ENCODE peak calls at places on chromosomes 7 and 10, in nine cellular contexts. Z is RWPE1; W is HCEC 1CT; O is NCI-H1092 treated with DMSO at 0.1 percent for 48 hours; A is DMS153; L is T-helper 1 cell; S is activated T-cell treated with anti-CD3 and anti-CD28 coated beads, Interleukin-2, amount 50 U/mL, for 72 hours; G is T follicular helper cell; N is mesothelial cell of epicardium. P is an unnamed sample.

GRCh38 chr10:93160829-93161228 is 87.1 kb downstream of the CYP26A1 start:
- DNase-seq in Z (no peak), W (no peak), O (no peak), A (no peak), L (no peak), S (no peak), G (no peak), N (no peak), P (no peak)

GRCh38 chr10:4121531-4122380 is 336.7 kb upstream of the KLF6 start:
- DNase-seq in Z (no peak), W (no peak), O (no peak), A (no peak), L (no peak), S (no peak), G (no peak), N (no peak), P (no peak)

GRCh38 chr7:55288070-55288824 is 76.9 kb upstream of the LANCL2 start:
- DNase-seq in Z (no peak), W (peak), O (peak), A (no peak), L (no peak), S (no peak), G (no peak), N (no peak), P (no peak)

GRCh38 chr10:22629843-22630228 is 84.5 kb downstream of the PIP4K2A start:
- DNase-seq in Z (no peak), W (no peak), O (no peak), A (no peak), L (no peak), S (peak), G (no peak), N (no peak), P (no peak)

GRCh38 chr10:104258209-104258608 is 3.5 kb downstream of the GSTO1 start:
- DNase-seq in Z (no peak), W (no peak), O (no peak), A (no peak), L (no peak), S (no peak), G (no peak), N (no peak), P (no peak)

GRCh38 chr10:108323274-108323798 is 1158.8 kb upstream of the SORCS1 start:
- DNase-seq in Z (no peak), W (no peak), O (no peak), A (no peak), L (no peak), S (no peak), G (no peak), N (no peak), P (no peak)

GRCh38 chr10:49484501-49485230 is 54.3 kb downstream of the ERCC6 start:
- DNase-seq in Z (no peak), W (peak), O (no peak), A (no peak), L (no peak), S (no peak), G (no peak), N (no peak), P (no peak)

GRCh38 chr7:32336726-32337125 is 153.5 kb downstream of the LSM5 start:
- DNase-seq in Z (peak), W (peak), O (no peak), A (no peak), L (no peak), S (no peak), G (no peak), N (no peak), P (no peak)

GRCh38 chr7:30327813-30328212 is 43.4 kb downstream of the ZNRF2 start:
- DNase-seq in Z (no peak), W (peak), O (no peak), A (no peak), L (no peak), S (no peak), G (no peak), N (no peak), P (no peak)

GRCh38 chr7:42603496-42603895 is 308.4 kb downstream of the C7orf25 start:
- DNase-seq in Z (no peak), W (no peak), O (no peak), A (no peak), L (no peak), S (no peak), G (no peak), N (no peak), P (no peak)

GRCh38 chr7:27062946-27063345 is 32.9 kb downstream of the HOXA1 start:
- DNase-seq in Z (no peak), W (peak), O (no peak), A (no peak), L (no peak), S (no peak), G (no peak), N (no peak), P (no peak)

GRCh38 chr10:123642697-123643096 is 23.5 kb upstream of the GPR26 start:
- DNase-seq in Z (no peak), W (no peak), O (peak), A (peak), L (no peak), S (no peak), G (no peak), N (peak), P (no peak)

GRCh38 chr7:3034591-3035150 is 9.0 kb downstream of the CARD11 start:
- DNase-seq in Z (no peak), W (no peak), O (no peak), A (no peak), L (no peak), S (no peak), G (no peak), N (no peak), P (no peak)

GRCh38 chr7:36153571-36154097 is 580 bp downstream of the EEPD1 start:
- DNase-seq in Z (no peak), W (peak), O (peak), A (no peak), L (no peak), S (peak), G (no peak), N (no peak), P (no peak)

GRCh38 chr7:54242776-54243175 is 299.4 kb upstream of the VSTM2A start:
- DNase-seq in Z (peak), W (no peak), O (no peak), A (no peak), L (no peak), S (no peak), G (no peak), N (no peak), P (no peak)

GRCh38 chr10:129491123-129491734 is 24.2 kb downstream of the MGMT start:
- DNase-seq in Z (no peak), W (no peak), O (no peak), A (peak), L (no peak), S (no peak), G (no peak), N (no peak), P (no peak)

GRCh38 chr10:131011936-131012640 is 299.4 kb downstream of the TCERG1L start:
- DNase-seq in Z (no peak), W (no peak), O (no peak), A (no peak), L (no peak), S (no peak), G (no peak), N (no peak), P (no peak)

GRCh38 chr10:125093199-125093841 is 67.0 kb downstream of the CTBP2 start:
- DNase-seq in Z (no peak), W (peak), O (no peak), A (no peak), L (no peak), S (no peak), G (no peak), N (no peak), P (no peak)

P was measured in GM13977.